ENCODE peak calls at places on chromosomes 13 and 19, in six cellular contexts. A is nucleus accumbens; M is mucosa of descending colon; K is stimulated activated CD8-positive, alpha-beta memory T cell treated with anti-CD3 and anti-CD28 coated beads, Interleukin-12 subunit alpha, Interleukin-12 subunit beta, amount 100 ng/mL, for 4 hours; X is chondrocyte; O is amniotic stem cell. D is an unnamed sample.
A peak's percentile ranks its signal among the peaks of the same experiment; 100 is the strongest.

GRCh38 chr19:391726-392374 is 17.1 kb downstream of the C2CD4C start:
- DNase-seq in A (no peak), M (peak; percentile 20), K (no peak), X (peak; percentile 79), O (no peak), D (no peak)

GRCh38 chr19:30651066-30651465 is 278.9 kb downstream of the ZNF536 start:
- DNase-seq in A (no peak), M (no peak), K (no peak), X (no peak), O (no peak), D (no peak)

GRCh38 chr19:54026656-54027055 is 35.2 kb downstream of the CACNG6 start:
- DNase-seq in A (no peak), M (no peak), K (no peak), X (no peak), O (no peak), D (no peak)

GRCh38 chr19:33510728-33511255 is 10.8 kb downstream of the PEPD start:
- DNase-seq in A (no peak), M (no peak), K (no peak), X (no peak), O (no peak), D (no peak)

GRCh38 chr19:45800009-45800553 is 7.4 kb upstream of the DMWD start:
- DNase-seq in A (no peak), M (no peak), K (no peak), X (no peak), O (no peak), D (no peak)

GRCh38 chr19:55693336-55693974 is 18.4 kb downstream of the EPN1 start:
- DNase-seq in A (no peak), M (no peak), K (no peak), X (peak; percentile 72), O (no peak), D (no peak)

GRCh38 chr19:48397636-48398328 is 4.3 kb downstream of the GRIN2D start:
- DNase-seq in A (no peak), M (no peak), K (no peak), X (no peak), O (no peak), D (no peak)

GRCh38 chr13:113493315-113493951 is 2.9 kb upstream of the DCUN1D2 start:
- DNase-seq in A (no peak), M (no peak), K (no peak), X (no peak), O (peak; percentile 86), D (no peak)

GRCh38 chr19:18672606-18673337 is 10.7 kb upstream of the CRTC1 start:
- DNase-seq in A (peak; percentile 35), M (no peak), K (no peak), X (no peak), O (no peak), D (no peak)

GRCh38 chr19:3263866-3264265 is 39.4 kb downstream of the CELF5 start:
- DNase-seq in A (no peak), M (no peak), K (no peak), X (no peak), O (no peak), D (no peak)

GRCh38 chr13:110270507-110270906 is 36.5 kb downstream of the COL4A1 start:
- DNase-seq in A (no peak), M (no peak), K (no peak), X (no peak), O (no peak), D (no peak)

GRCh38 chr19:57813919-57814504 is 701 bp downstream of the ZNF552 start:
- DNase-seq in A (no peak), M (no peak), K (no peak), X (no peak), O (no peak), D (no peak)

GRCh38 chr19:5563008-5563431 is 4.7 kb downstream of the TINCR start:
- DNase-seq in A (no peak), M (no peak), K (no peak), X (no peak), O (no peak), D (no peak)

GRCh38 chr19:33683881-33684549 is 62.3 kb downstream of the CHST8 start:
- DNase-seq in A (no peak), M (peak; percentile 31), K (no peak), X (peak; percentile 82), O (no peak), D (no peak)

GRCh38 chr13:74774252-74774651 is 640.0 kb upstream of the KLF12 start:
- DNase-seq in A (no peak), M (no peak), K (no peak), X (no peak), O (no peak), D (no peak)

GRCh38 chr19:2302319-2303208 is 5.4 kb downstream of the LINGO3 start:
- DNase-seq in A (no peak), M (no peak), K (no peak), X (no peak), O (no peak), D (no peak)

GRCh38 chr19:11399667-11400066 is 15.6 kb upstream of the EPOR start:
- DNase-seq in A (no peak), M (no peak), K (no peak), X (no peak), O (no peak), D (no peak)

GRCh38 chr13:66886248-66886647 is 343.9 kb downstream of the PCDH9 start:
- DNase-seq in A (peak; percentile 46), M (no peak), K (no peak), X (no peak), O (no peak), D (no peak)

GRCh38 chr19:46601318-46602224 is at the start of gene CALM3:
- DNase-seq in A (no peak), M (peak; percentile 75), K (no peak), X (peak; percentile 59), O (no peak), D (no peak)

GRCh38 chr13:113152894-113153809 is 5.3 kb upstream of the PROZ start:
- DNase-seq in A (peak; percentile 61), M (peak; percentile 74), K (no peak), X (no peak), O (no peak), D (no peak)

GRCh38 chr13:46119883-46120614 is 15.2 kb upstream of the CPB2 start:
- DNase-seq in A (no peak), M (no peak), K (no peak), X (no peak), O (no peak), D (no peak)

GRCh38 chr19:29014857-29015436 is 198.0 kb downstream of the UQCRFS1 start:
- DNase-seq in A (no peak), M (no peak), K (no peak), X (no peak), O (no peak), D (no peak)

GRCh38 chr13:91228940-91229339 is 118.5 kb upstream of the MIR17HG start:
- DNase-seq in A (no peak), M (no peak), K (no peak), X (no peak), O (no peak), D (no peak)

GRCh38 chr19:898663-899062 is 5.4 kb downstream of the RNU6-9 start:
- DNase-seq in A (no peak), M (peak; percentile 70), K (no peak), X (peak; percentile 77), O (no peak), D (no peak)

GRCh38 chr13:45807520-45808099 is 43.9 kb downstream of the SIAH3 start:
- DNase-seq in A (no peak), M (no peak), K (no peak), X (no peak), O (peak; percentile 1), D (peak; percentile 6)

GRCh38 chr19:40497214-40497613 is 30.4 kb downstream of the SPTBN4 start:
- DNase-seq in A (no peak), M (no peak), K (no peak), X (no peak), O (no peak), D (no peak)

GRCh38 chr19:1313695-1314613 is 28.3 kb downstream of the EFNA2 start:
- DNase-seq in A (no peak), M (no peak), K (no peak), X (no peak), O (no peak), D (no peak)

GRCh38 chr19:11151181-11151580 is 4.4 kb downstream of the SPC24 start:
- DNase-seq in A (no peak), M (no peak), K (no peak), X (no peak), O (no peak), D (no peak)

D was measured in activated naive CD4-positive, alpha-beta T cell treated with Interleukin-2 at 50 U/mL for 16 hours.